ENCODE peak calls at places on chromosome 2, in seven cellular contexts. One of them, this sample, is unnamed.

GRCh38 chr2:9205963-9206948 is at the start of gene ASAP2:
- DNase-seq in SK-N-SH: peak; percentile 99
- DNase-seq in uterus: peak; percentile 79
- DNase-seq in tibial artery: peak; percentile 83
- DNase-seq in dorsolateral prefrontal cortex: peak; percentile 48
- DNase-seq in RWPE1: peak; percentile 90
- DNase-seq in A549: peak; percentile 90
- DNase-seq in this sample: peak; percentile 28

GRCh38 chr2:163665817-163666216 is 70.0 kb downstream of the FIGN start:
- DNase-seq in tibial artery: no peak
- DNase-seq in dorsolateral prefrontal cortex: no peak
- DNase-seq in RWPE1: no peak
- DNase-seq in SK-N-SH: no peak
- DNase-seq in A549: peak; percentile 30
- DNase-seq in uterus: no peak
- DNase-seq in this sample: no peak

GRCh38 chr2:219527076-219527394 is 12.8 kb downstream of the ASIC4 start:
- DNase-seq in tibial artery: no peak
- DNase-seq in RWPE1: no peak
- DNase-seq in uterus: no peak
- DNase-seq in A549: no peak
- DNase-seq in dorsolateral prefrontal cortex: no peak
- DNase-seq in SK-N-SH: peak; percentile 81
- DNase-seq in this sample: no peak

GRCh38 chr2:203061346-203061745 is 46.7 kb downstream of the NBEAL1 start:
- DNase-seq in uterus: no peak
- DNase-seq in tibial artery: no peak
- DNase-seq in SK-N-SH: no peak
- DNase-seq in A549: peak; percentile 14
- DNase-seq in RWPE1: no peak
- DNase-seq in dorsolateral prefrontal cortex: no peak
- DNase-seq in this sample: no peak

GRCh38 chr2:134412639-134412999 is 158.7 kb downstream of the MGAT5 start:
- DNase-seq in SK-N-SH: no peak
- DNase-seq in uterus: no peak
- DNase-seq in A549: no peak
- DNase-seq in tibial artery: no peak
- DNase-seq in RWPE1: no peak
- DNase-seq in dorsolateral prefrontal cortex: no peak
- DNase-seq in this sample: no peak

GRCh38 chr2:72827999-72828646 is 2.3 kb upstream of the EXOC6B start:
- DNase-seq in dorsolateral prefrontal cortex: no peak
- DNase-seq in A549: no peak
- DNase-seq in SK-N-SH: no peak
- DNase-seq in RWPE1: peak; percentile 90
- DNase-seq in tibial artery: no peak
- DNase-seq in uterus: no peak
- DNase-seq in this sample: no peak

GRCh38 chr2:209773377-209773776 is 1.7 kb downstream of the UNC80 start:
- DNase-seq in uterus: no peak
- DNase-seq in dorsolateral prefrontal cortex: no peak
- DNase-seq in SK-N-SH: no peak
- DNase-seq in RWPE1: no peak
- DNase-seq in tibial artery: no peak
- DNase-seq in A549: no peak
- DNase-seq in this sample: no peak

GRCh38 chr2:172225786-172226185 is 123.1 kb upstream of the DLX2 start:
- DNase-seq in A549: no peak
- DNase-seq in tibial artery: no peak
- DNase-seq in dorsolateral prefrontal cortex: no peak
- DNase-seq in SK-N-SH: no peak
- DNase-seq in uterus: no peak
- DNase-seq in RWPE1: no peak
- DNase-seq in this sample: no peak

GRCh38 chr2:51014722-51015121 is 17.2 kb downstream of the NRXN1 start:
- DNase-seq in dorsolateral prefrontal cortex: no peak
- DNase-seq in tibial artery: no peak
- DNase-seq in A549: no peak
- DNase-seq in uterus: no peak
- DNase-seq in SK-N-SH: no peak
- DNase-seq in RWPE1: no peak
- DNase-seq in this sample: no peak

GRCh38 chr2:152405206-152406118 is 70.5 kb downstream of the FMNL2 start:
- DNase-seq in A549: peak; percentile 28
- DNase-seq in uterus: no peak
- DNase-seq in dorsolateral prefrontal cortex: no peak
- DNase-seq in RWPE1: no peak
- DNase-seq in SK-N-SH: no peak
- DNase-seq in tibial artery: no peak
- DNase-seq in this sample: no peak

GRCh38 chr2:70979626-70980025 is 1.2 kb downstream of the ANKRD53 start:
- DNase-seq in SK-N-SH: no peak
- DNase-seq in RWPE1: no peak
- DNase-seq in uterus: peak; percentile 16
- DNase-seq in tibial artery: peak; percentile 64
- DNase-seq in A549: no peak
- DNase-seq in dorsolateral prefrontal cortex: peak; percentile 20
- DNase-seq in this sample: no peak

GRCh38 chr2:3442185-3442584 is 62.7 kb downstream of the TRAPPC12 start:
- DNase-seq in dorsolateral prefrontal cortex: no peak
- DNase-seq in SK-N-SH: no peak
- DNase-seq in tibial artery: no peak
- DNase-seq in uterus: no peak
- DNase-seq in A549: no peak
- DNase-seq in RWPE1: no peak
- DNase-seq in this sample: no peak

GRCh38 chr2:241545113-241545512 is 13.4 kb upstream of the BOK start:
- DNase-seq in tibial artery: no peak
- DNase-seq in dorsolateral prefrontal cortex: no peak
- DNase-seq in uterus: no peak
- DNase-seq in RWPE1: no peak
- DNase-seq in A549: no peak
- DNase-seq in SK-N-SH: no peak
- DNase-seq in this sample: no peak

GRCh38 chr2:39275016-39275415 is 31.2 kb upstream of the CDKL4 start:
- DNase-seq in RWPE1: peak; percentile 5
- DNase-seq in uterus: no peak
- DNase-seq in tibial artery: no peak
- DNase-seq in A549: no peak
- DNase-seq in dorsolateral prefrontal cortex: no peak
- DNase-seq in SK-N-SH: no peak
- DNase-seq in this sample: no peak

GRCh38 chr2:179741317-179741716 is 120.1 kb downstream of the ZNF385B start:
- DNase-seq in A549: no peak
- DNase-seq in RWPE1: no peak
- DNase-seq in tibial artery: no peak
- DNase-seq in dorsolateral prefrontal cortex: no peak
- DNase-seq in SK-N-SH: no peak
- DNase-seq in uterus: no peak
- DNase-seq in this sample: no peak

GRCh38 chr2:133566967-133567645 is 1.2 kb downstream of the NCKAP5 start:
- DNase-seq in uterus: peak; percentile 19
- DNase-seq in SK-N-SH: no peak
- DNase-seq in dorsolateral prefrontal cortex: no peak
- DNase-seq in A549: no peak
- DNase-seq in tibial artery: no peak
- DNase-seq in RWPE1: peak; percentile 36
- DNase-seq in this sample: no peak

GRCh38 chr2:236608308-236608564 is 38.6 kb downstream of the ACKR3 start:
- DNase-seq in RWPE1: no peak
- DNase-seq in A549: no peak
- DNase-seq in tibial artery: no peak
- DNase-seq in uterus: no peak
- DNase-seq in SK-N-SH: peak; percentile 64
- DNase-seq in dorsolateral prefrontal cortex: no peak
- DNase-seq in this sample: no peak

GRCh38 chr2:197378494-197378972 is 56.3 kb downstream of the SF3B1 start:
- DNase-seq in dorsolateral prefrontal cortex: peak; percentile 30
- DNase-seq in uterus: peak; percentile 39
- DNase-seq in SK-N-SH: peak; percentile 81
- DNase-seq in RWPE1: peak; percentile 71
- DNase-seq in tibial artery: no peak
- DNase-seq in A549: peak; percentile 44
- DNase-seq in this sample: no peak

GRCh38 chr2:178731300-178731699 is 75.9 kb downstream of the TTN start:
- DNase-seq in dorsolateral prefrontal cortex: no peak
- DNase-seq in SK-N-SH: no peak
- DNase-seq in tibial artery: no peak
- DNase-seq in RWPE1: no peak
- DNase-seq in A549: no peak
- DNase-seq in uterus: no peak
- DNase-seq in this sample: no peak

GRCh38 chr2:83055338-83056010 is 1403.6 kb downstream of the SUCLG1 start:
- DNase-seq in uterus: no peak
- DNase-seq in SK-N-SH: no peak
- DNase-seq in RWPE1: peak; percentile 83
- DNase-seq in A549: no peak
- DNase-seq in tibial artery: no peak
- DNase-seq in dorsolateral prefrontal cortex: no peak
- DNase-seq in this sample: no peak

GRCh38 chr2:136025057-136025973 is 39.9 kb upstream of the DARS1 start:
- DNase-seq in uterus: peak; percentile 45
- DNase-seq in dorsolateral prefrontal cortex: peak; percentile 82
- DNase-seq in A549: no peak
- DNase-seq in SK-N-SH: peak; percentile 44
- DNase-seq in tibial artery: no peak
- DNase-seq in RWPE1: peak; percentile 33
- DNase-seq in this sample: no peak

GRCh38 chr2:156778916-156779315 is 342.7 kb downstream of the GPD2 start:
- DNase-seq in uterus: no peak
- DNase-seq in dorsolateral prefrontal cortex: no peak
- DNase-seq in A549: no peak
- DNase-seq in RWPE1: no peak
- DNase-seq in SK-N-SH: no peak
- DNase-seq in tibial artery: no peak
- DNase-seq in this sample: no peak

GRCh38 chr2:96691022-96691612 is 48.6 kb downstream of the FER1L5 start:
- DNase-seq in tibial artery: peak; percentile 61
- DNase-seq in RWPE1: no peak
- DNase-seq in uterus: no peak
- DNase-seq in SK-N-SH: no peak
- DNase-seq in dorsolateral prefrontal cortex: no peak
- DNase-seq in A549: no peak
- DNase-seq in this sample: no peak

GRCh38 chr2:108348816-108349570 is 28.8 kb upstream of the SULT1C4 start:
- DNase-seq in tibial artery: no peak
- DNase-seq in SK-N-SH: no peak
- DNase-seq in A549: no peak
- DNase-seq in uterus: no peak
- DNase-seq in RWPE1: no peak
- DNase-seq in dorsolateral prefrontal cortex: no peak
- DNase-seq in this sample: no peak

GRCh38 chr2:202588647-202589581 is 45.9 kb upstream of the FAM117B start:
- DNase-seq in RWPE1: peak; percentile 67
- DNase-seq in dorsolateral prefrontal cortex: peak; percentile 64
- DNase-seq in SK-N-SH: peak; percentile 80
- DNase-seq in uterus: peak; percentile 59
- DNase-seq in A549: peak; percentile 59
- DNase-seq in tibial artery: peak; percentile 73
- DNase-seq in this sample: peak; percentile 22

GRCh38 chr2:215528555-215528954 is 92.7 kb upstream of the FN1 start:
- DNase-seq in tibial artery: no peak
- DNase-seq in SK-N-SH: no peak
- DNase-seq in RWPE1: peak; percentile 81
- DNase-seq in uterus: no peak
- DNase-seq in dorsolateral prefrontal cortex: no peak
- DNase-seq in A549: no peak
- DNase-seq in this sample: no peak

GRCh38 chr2:29166237-29166630 is 51.0 kb downstream of the CLIP4 start:
- DNase-seq in tibial artery: no peak
- DNase-seq in SK-N-SH: no peak
- DNase-seq in dorsolateral prefrontal cortex: no peak
- DNase-seq in A549: no peak
- DNase-seq in RWPE1: no peak
- DNase-seq in uterus: no peak
- DNase-seq in this sample: no peak

GRCh38 chr2:98959759-98960507 is 23.9 kb upstream of the CRACDL start:
- DNase-seq in A549: no peak
- DNase-seq in dorsolateral prefrontal cortex: no peak
- DNase-seq in RWPE1: no peak
- DNase-seq in SK-N-SH: peak; percentile 34
- DNase-seq in tibial artery: no peak
- DNase-seq in uterus: no peak
- DNase-seq in this sample: no peak

GRCh38 chr2:241762933-241763369 is 13.7 kb upstream of the GAL3ST2 start:
- DNase-seq in tibial artery: peak; percentile 60
- DNase-seq in RWPE1: no peak
- DNase-seq in A549: no peak
- DNase-seq in dorsolateral prefrontal cortex: no peak
- DNase-seq in SK-N-SH: peak; percentile 45
- DNase-seq in uterus: no peak
- DNase-seq in this sample: no peak

GRCh38 chr2:126358122-126358521 is 297.8 kb upstream of the GYPC start:
- DNase-seq in RWPE1: no peak
- DNase-seq in dorsolateral prefrontal cortex: no peak
- DNase-seq in A549: no peak
- DNase-seq in SK-N-SH: no peak
- DNase-seq in tibial artery: no peak
- DNase-seq in uterus: no peak
- DNase-seq in this sample: no peak
- TF ChIP-seq CTCF in RWPE1: no peak
- TF ChIP-seq CTCF in dorsolateral prefrontal cortex: no peak
- TF ChIP-seq CTCF in A549: no peak
- TF ChIP-seq CTCF in SK-N-SH: no peak
- TF ChIP-seq CTCF in tibial artery: no peak
- TF ChIP-seq CTCF in uterus: no peak
- TF ChIP-seq CTCF in this sample: no peak

GRCh38 chr2:68169308-68169707 is 11.6 kb downstream of the PNO1 start:
- DNase-seq in SK-N-SH: no peak
- DNase-seq in uterus: no peak
- DNase-seq in dorsolateral prefrontal cortex: no peak
- DNase-seq in RWPE1: no peak
- DNase-seq in A549: peak; percentile 22
- DNase-seq in tibial artery: no peak
- DNase-seq in this sample: no peak
- TF ChIP-seq CTCF in SK-N-SH: peak; percentile 21
- TF ChIP-seq CTCF in uterus: no peak
- TF ChIP-seq CTCF in dorsolateral prefrontal cortex: no peak
- TF ChIP-seq CTCF in RWPE1: no peak
- TF ChIP-seq CTCF in A549: no peak
- TF ChIP-seq CTCF in tibial artery: no peak
- TF ChIP-seq CTCF in this sample: no peak

DNA sequence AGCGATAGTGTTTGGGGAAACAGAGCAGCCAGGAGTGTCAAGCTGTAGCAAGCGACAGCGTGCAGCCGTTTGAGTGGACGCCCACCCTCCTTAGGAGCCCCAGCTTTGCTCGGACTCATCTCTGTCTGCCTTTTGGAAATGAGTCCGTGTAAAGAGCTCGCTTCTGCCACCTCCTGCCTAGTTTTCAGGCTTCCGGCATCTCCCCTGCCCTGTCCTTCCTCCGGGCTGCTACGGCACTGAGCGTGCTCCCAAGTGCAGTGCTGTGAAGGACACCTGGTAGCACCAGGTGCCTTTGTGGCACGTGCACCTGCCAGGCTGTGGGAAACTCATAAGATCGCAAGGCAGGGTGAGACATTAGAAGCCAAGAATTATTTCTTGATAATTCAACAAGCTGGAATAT is 117.1 kb downstream of the RNF144A start:
- DNase-seq in dorsolateral prefrontal cortex: no peak
- DNase-seq in tibial artery: no peak
- DNase-seq in RWPE1: no peak
- DNase-seq in A549: no peak
- DNase-seq in SK-N-SH: peak; percentile 70
- DNase-seq in uterus: no peak
- DNase-seq in this sample: no peak
- TF ChIP-seq CTCF in dorsolateral prefrontal cortex: no peak
- TF ChIP-seq CTCF in tibial artery: no peak
- TF ChIP-seq CTCF in RWPE1: no peak
- TF ChIP-seq CTCF in A549: peak; percentile 21
- TF ChIP-seq CTCF in SK-N-SH: peak; percentile 47
- TF ChIP-seq CTCF in uterus: no peak
- TF ChIP-seq CTCF in this sample: no peak

GRCh38 chr2:42923632-42924425 is 131.4 kb upstream of the HAAO start:
- DNase-seq in uterus: no peak
- DNase-seq in SK-N-SH: no peak
- DNase-seq in RWPE1: no peak
- DNase-seq in A549: no peak
- DNase-seq in dorsolateral prefrontal cortex: no peak
- DNase-seq in tibial artery: no peak
- DNase-seq in this sample: no peak
- TF ChIP-seq CTCF in uterus: no peak
- TF ChIP-seq CTCF in SK-N-SH: no peak
- TF ChIP-seq CTCF in RWPE1: no peak
- TF ChIP-seq CTCF in A549: no peak
- TF ChIP-seq CTCF in dorsolateral prefrontal cortex: no peak
- TF ChIP-seq CTCF in tibial artery: no peak
- TF ChIP-seq CTCF in this sample: no peak